ENCODE peak calls at places on chromosome 11, in eight cellular contexts. One of them, this sample, is unnamed.

GRCh38 chr11:113587318-113587739 is 112.1 kb upstream of the DRD2 start:
- DNase-seq in germinal center: no peak
- DNase-seq in psoas muscle: no peak
- DNase-seq in SW 1271: no peak
- DNase-seq in A549: no peak
- DNase-seq in ascending aorta: no peak
- DNase-seq in GM12865: peak; percentile 58
- DNase-seq in nucleus accumbens: no peak
- DNase-seq in this sample: no peak

GRCh38 chr11:23725752-23726151 is 771.1 kb upstream of the LUZP2 start:
- DNase-seq in germinal center: no peak
- DNase-seq in SW 1271: no peak
- DNase-seq in A549: no peak
- DNase-seq in ascending aorta: no peak
- DNase-seq in GM12865: no peak
- DNase-seq in nucleus accumbens: no peak
- DNase-seq in psoas muscle: no peak
- DNase-seq in this sample: no peak

GRCh38 chr11:35192347-35192746 is 53.4 kb downstream of the CD44 start:
- DNase-seq in A549: no peak
- DNase-seq in germinal center: no peak
- DNase-seq in SW 1271: no peak
- DNase-seq in ascending aorta: peak; percentile 63
- DNase-seq in GM12865: no peak
- DNase-seq in psoas muscle: peak; percentile 50
- DNase-seq in nucleus accumbens: no peak
- DNase-seq in this sample: no peak

GRCh38 chr11:18706330-18707243 is 8.0 kb downstream of the TMEM86A start:
- DNase-seq in GM12865: peak; percentile 69
- DNase-seq in SW 1271: no peak
- DNase-seq in A549: no peak
- DNase-seq in ascending aorta: peak; percentile 84
- DNase-seq in germinal center: peak; percentile 87
- DNase-seq in nucleus accumbens: no peak
- DNase-seq in psoas muscle: peak; percentile 77
- DNase-seq in this sample: no peak

GRCh38 chr11:73087730-73088129 is 54.4 kb downstream of the FCHSD2 start:
- DNase-seq in GM12865: peak; percentile 50
- DNase-seq in nucleus accumbens: no peak
- DNase-seq in SW 1271: no peak
- DNase-seq in psoas muscle: no peak
- DNase-seq in A549: no peak
- DNase-seq in ascending aorta: no peak
- DNase-seq in germinal center: no peak
- DNase-seq in this sample: no peak

GRCh38 chr11:103051158-103051801 is 40.7 kb downstream of the DCUN1D5 start:
- DNase-seq in ascending aorta: no peak
- DNase-seq in psoas muscle: no peak
- DNase-seq in SW 1271: no peak
- DNase-seq in A549: no peak
- DNase-seq in nucleus accumbens: no peak
- DNase-seq in GM12865: no peak
- DNase-seq in germinal center: no peak
- DNase-seq in this sample: no peak

GRCh38 chr11:78646564-78647185 is 72.0 kb upstream of the NARS2 start:
- DNase-seq in nucleus accumbens: no peak
- DNase-seq in SW 1271: peak; percentile 25
- DNase-seq in A549: peak; percentile 54
- DNase-seq in GM12865: peak; percentile 61
- DNase-seq in ascending aorta: peak; percentile 64
- DNase-seq in psoas muscle: no peak
- DNase-seq in germinal center: peak; percentile 58
- DNase-seq in this sample: peak; percentile 41

GRCh38 chr11:64765841-64766682 is 6.3 kb upstream of the PYGM start:
- DNase-seq in A549: no peak
- DNase-seq in germinal center: no peak
- DNase-seq in psoas muscle: peak; percentile 58
- DNase-seq in GM12865: no peak
- DNase-seq in ascending aorta: peak; percentile 61
- DNase-seq in SW 1271: no peak
- DNase-seq in nucleus accumbens: no peak
- DNase-seq in this sample: no peak

GRCh38 chr11:71248251-71248570 is 4.2 kb downstream of the SHANK2 start:
- DNase-seq in nucleus accumbens: no peak
- DNase-seq in ascending aorta: no peak
- DNase-seq in GM12865: no peak
- DNase-seq in SW 1271: no peak
- DNase-seq in germinal center: no peak
- DNase-seq in A549: no peak
- DNase-seq in psoas muscle: no peak
- DNase-seq in this sample: no peak

GRCh38 chr11:132607575-132607974 is 924.7 kb downstream of the OPCML start:
- DNase-seq in psoas muscle: no peak
- DNase-seq in ascending aorta: no peak
- DNase-seq in nucleus accumbens: no peak
- DNase-seq in A549: no peak
- DNase-seq in GM12865: no peak
- DNase-seq in SW 1271: no peak
- DNase-seq in germinal center: no peak
- DNase-seq in this sample: no peak

GRCh38 chr11:2798951-2799761 is 86.4 kb downstream of the CDKN1C start:
- DNase-seq in psoas muscle: peak; percentile 44
- DNase-seq in germinal center: no peak
- DNase-seq in GM12865: no peak
- DNase-seq in nucleus accumbens: no peak
- DNase-seq in ascending aorta: no peak
- DNase-seq in A549: no peak
- DNase-seq in SW 1271: no peak
- DNase-seq in this sample: peak; percentile 49

GRCh38 chr11:58471892-58472291 is 29.9 kb upstream of the OR5B12 start:
- DNase-seq in ascending aorta: no peak
- DNase-seq in SW 1271: no peak
- DNase-seq in GM12865: no peak
- DNase-seq in A549: no peak
- DNase-seq in germinal center: no peak
- DNase-seq in psoas muscle: no peak
- DNase-seq in nucleus accumbens: no peak
- DNase-seq in this sample: no peak

This sample was measured in coronary artery.